ENCODE peak calls at places on chromosomes 2 and 18, in five cellular contexts. One of them, this sample, is unnamed.

GRCh38 chr18:3493501-3494244 is 43.7 kb downstream of the TGIF1 start:
- DNase-seq in H1: no peak
- DNase-seq in GM12878: no peak
- DNase-seq in K562: no peak
- DNase-seq in HepG2: no peak
- DNase-seq in this sample: no peak

GRCh38 chr2:120302301-120302700 is 43.6 kb upstream of the INHBB start:
- DNase-seq in H1: no peak
- DNase-seq in GM12878: no peak
- DNase-seq in K562: no peak
- DNase-seq in HepG2: no peak
- DNase-seq in this sample: no peak

GRCh38 chr2:155368934-155369333 is 670.4 kb downstream of the KCNJ3 start:
- DNase-seq in H1: no peak
- DNase-seq in GM12878: no peak
- DNase-seq in K562: no peak
- DNase-seq in HepG2: peak
- DNase-seq in this sample: no peak

GRCh38 chr2:31251018-31251417 is 17.1 kb downstream of the EHD3 start:
- DNase-seq in H1: no peak
- DNase-seq in GM12878: no peak
- DNase-seq in K562: no peak
- DNase-seq in HepG2: no peak
- DNase-seq in this sample: no peak

GRCh38 chr18:26702023-26702422 is 153.7 kb upstream of the KCTD1 start:
- DNase-seq in H1: no peak
- DNase-seq in GM12878: no peak
- DNase-seq in K562: no peak
- DNase-seq in HepG2: no peak
- DNase-seq in this sample: no peak

GRCh38 chr2:15993232-15993610 is 52.9 kb downstream of the MYCN start:
- DNase-seq in H1: no peak
- DNase-seq in GM12878: no peak
- DNase-seq in K562: no peak
- DNase-seq in HepG2: no peak
- DNase-seq in this sample: no peak

GRCh38 chr2:29528891-29529520 is 392.4 kb downstream of the ALK start:
- DNase-seq in H1: no peak
- DNase-seq in GM12878: no peak
- DNase-seq in K562: no peak
- DNase-seq in HepG2: no peak
- DNase-seq in this sample: no peak

GRCh38 chr2:109422071-109422757 is 191.6 kb downstream of the SEPTIN10 start:
- DNase-seq in H1: no peak
- DNase-seq in GM12878: no peak
- DNase-seq in K562: no peak
- DNase-seq in HepG2: no peak
- DNase-seq in this sample: no peak

GRCh38 chr18:78904179-78904531 is 75.5 kb upstream of the SALL3 start:
- DNase-seq in H1: no peak
- DNase-seq in GM12878: no peak
- DNase-seq in K562: no peak
- DNase-seq in HepG2: no peak
- DNase-seq in this sample: no peak

GRCh38 chr2:109210431-109211200 is 81.6 kb downstream of the SH3RF3 start:
- DNase-seq in H1: no peak
- DNase-seq in GM12878: no peak
- DNase-seq in K562: no peak
- DNase-seq in HepG2: no peak
- DNase-seq in this sample: no peak

GRCh38 chr2:120258140-120258539 is 5.5 kb downstream of the RALB start:
- DNase-seq in H1: no peak
- DNase-seq in GM12878: no peak
- DNase-seq in K562: no peak
- DNase-seq in HepG2: no peak
- DNase-seq in this sample: no peak

GRCh38 chr18:46073474-46074331 is 1.6 kb upstream of the PSTPIP2 start:
- DNase-seq in H1: no peak
- DNase-seq in GM12878: no peak
- DNase-seq in K562: peak
- DNase-seq in HepG2: peak
- DNase-seq in this sample: peak

GRCh38 chr18:59569321-59569720 is 127.9 kb downstream of the CCBE1 start:
- DNase-seq in H1: no peak
- DNase-seq in GM12878: no peak
- DNase-seq in K562: no peak
- DNase-seq in HepG2: no peak
- DNase-seq in this sample: no peak

GRCh38 chr18:45836242-45837215 is 11.1 kb downstream of the SIGLEC15 start:
- DNase-seq in H1: no peak
- DNase-seq in GM12878: no peak
- DNase-seq in K562: no peak
- DNase-seq in HepG2: no peak
- DNase-seq in this sample: no peak

GRCh38 chr2:169362346-169363026 is at the start of gene LRP2:
- DNase-seq in H1: no peak
- DNase-seq in GM12878: no peak
- DNase-seq in K562: peak
- DNase-seq in HepG2: peak
- DNase-seq in this sample: peak

GRCh38 chr2:37637122-37637875 is 34.1 kb downstream of the CDC42EP3 start:
- DNase-seq in H1: no peak
- DNase-seq in GM12878: no peak
- DNase-seq in K562: no peak
- DNase-seq in HepG2: no peak
- DNase-seq in this sample: no peak

GRCh38 chr2:67970071-67970470 is 92.7 kb downstream of the C1D start:
- DNase-seq in H1: no peak
- DNase-seq in GM12878: no peak
- DNase-seq in K562: no peak
- DNase-seq in HepG2: no peak
- DNase-seq in this sample: no peak

GRCh38 chr2:28626891-28627421 is 124.7 kb upstream of the PPP1CB start:
- DNase-seq in H1: no peak
- DNase-seq in GM12878: no peak
- DNase-seq in K562: no peak
- DNase-seq in HepG2: no peak
- DNase-seq in this sample: no peak

GRCh38 chr2:41949541-41950439 is 98.0 kb upstream of the PKDCC start:
- DNase-seq in H1: no peak
- DNase-seq in GM12878: no peak
- DNase-seq in K562: no peak
- DNase-seq in HepG2: no peak
- DNase-seq in this sample: no peak

GRCh38 chr2:120856421-120856862 is 120.8 kb downstream of the GLI2 start:
- DNase-seq in H1: no peak
- DNase-seq in GM12878: no peak
- DNase-seq in K562: peak
- DNase-seq in HepG2: no peak
- DNase-seq in this sample: peak

GRCh38 chr2:141195087-141195486 is 935.7 kb downstream of the LRP1B start:
- DNase-seq in H1: no peak
- DNase-seq in GM12878: no peak
- DNase-seq in K562: no peak
- DNase-seq in HepG2: no peak
- DNase-seq in this sample: no peak

GRCh38 chr2:63054812-63055509 is 4.3 kb downstream of the OTX1 start:
- DNase-seq in H1: no peak
- DNase-seq in GM12878: no peak
- DNase-seq in K562: no peak
- DNase-seq in HepG2: no peak
- DNase-seq in this sample: peak

GRCh38 chr18:8177330-8178016 is 431.8 kb upstream of the RAB12 start:
- DNase-seq in H1: no peak
- DNase-seq in GM12878: no peak
- DNase-seq in K562: no peak
- DNase-seq in HepG2: peak
- DNase-seq in this sample: no peak

GRCh38 chr2:126882181-126882580 is 16.5 kb upstream of the TEX51 start:
- DNase-seq in H1: no peak
- DNase-seq in GM12878: no peak
- DNase-seq in K562: no peak
- DNase-seq in HepG2: no peak
- DNase-seq in this sample: no peak

GRCh38 chr2:171410101-171410500 is 23.7 kb downstream of the METTL8 start:
- DNase-seq in H1: no peak
- DNase-seq in GM12878: no peak
- DNase-seq in K562: no peak
- DNase-seq in HepG2: no peak
- DNase-seq in this sample: no peak

GRCh38 chr18:65435529-65435928 is 315.3 kb upstream of the CDH7 start:
- DNase-seq in H1: no peak
- DNase-seq in GM12878: no peak
- DNase-seq in K562: no peak
- DNase-seq in HepG2: no peak
- DNase-seq in this sample: no peak

GRCh38 chr2:39408351-39409136 is 28.5 kb downstream of the MAP4K3 start:
- DNase-seq in H1: no peak
- DNase-seq in GM12878: peak
- DNase-seq in K562: no peak
- DNase-seq in HepG2: no peak
- DNase-seq in this sample: no peak

GRCh38 chr2:73983322-73984202 is 1.1 kb upstream of the TET3 start:
- DNase-seq in H1: no peak
- DNase-seq in GM12878: no peak
- DNase-seq in K562: no peak
- DNase-seq in HepG2: peak
- DNase-seq in this sample: peak

GRCh38 chr18:61496374-61496773 is 163.1 kb downstream of the CDH20 start:
- DNase-seq in H1: no peak
- DNase-seq in GM12878: no peak
- DNase-seq in K562: no peak
- DNase-seq in HepG2: no peak
- DNase-seq in this sample: no peak
- TF ChIP-seq SP1 in H1: no peak
- TF ChIP-seq SP1 in GM12878: no peak
- TF ChIP-seq SP1 in K562: no peak
- TF ChIP-seq SP1 in HepG2: no peak
- TF ChIP-seq SP1 in this sample: no peak

DNA sequence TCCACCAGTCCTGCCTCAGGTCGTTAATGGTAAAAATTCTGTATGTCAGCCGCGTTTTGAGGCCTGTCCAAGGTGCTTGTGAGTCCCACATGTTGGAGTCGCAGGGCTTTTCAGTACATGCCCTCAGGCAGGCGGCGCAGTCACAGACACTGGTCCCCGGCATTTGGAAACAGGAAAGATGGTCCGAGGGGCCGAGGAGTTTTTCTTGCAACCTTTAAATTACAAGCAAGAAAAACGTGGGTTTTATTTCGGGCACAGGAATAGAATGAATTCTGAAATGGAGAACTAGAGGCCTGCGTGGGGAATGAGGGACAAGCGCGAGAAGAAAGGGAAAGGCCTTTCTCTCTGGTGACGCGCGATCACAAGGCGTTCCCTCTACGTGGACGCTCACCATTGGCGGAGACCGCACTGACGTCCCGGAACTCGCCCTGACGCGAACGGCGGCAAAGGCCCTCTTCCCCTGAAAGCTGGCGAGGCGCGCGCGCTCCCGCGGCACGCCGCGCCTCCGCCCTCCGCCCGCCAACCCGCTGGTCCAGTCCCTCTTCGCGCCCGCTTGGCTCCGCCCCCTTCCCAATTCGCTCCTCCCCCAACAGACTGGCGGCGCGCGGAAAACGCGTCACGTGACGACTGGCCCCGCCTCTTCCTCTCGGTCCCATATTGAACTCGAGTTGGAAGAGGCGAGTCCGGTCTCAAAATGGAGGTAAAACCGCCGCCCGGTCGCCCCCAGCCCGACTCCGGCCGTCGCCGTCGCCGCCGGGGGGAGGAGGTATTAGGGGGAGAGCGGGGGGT is at the start of gene HNRNPA3:
- DNase-seq in H1: peak
- DNase-seq in GM12878: peak
- DNase-seq in K562: peak
- DNase-seq in HepG2: peak
- DNase-seq in this sample: peak
- TF ChIP-seq CTCF in H1: no peak
- TF ChIP-seq CTCF in GM12878: peak
- TF ChIP-seq CTCF in K562: no peak
- TF ChIP-seq CTCF in HepG2: peak
- TF ChIP-seq CTCF in this sample: no peak

GRCh38 chr2:26541401-26542193 is 63.7 kb upstream of the OTOF start:
- DNase-seq in H1: no peak
- DNase-seq in GM12878: no peak
- DNase-seq in K562: no peak
- DNase-seq in HepG2: no peak
- DNase-seq in this sample: no peak
- TF ChIP-seq CREB1 in H1: no peak
- TF ChIP-seq CREB1 in GM12878: no peak
- TF ChIP-seq CREB1 in K562: no peak
- TF ChIP-seq CREB1 in HepG2: no peak
- TF ChIP-seq CREB1 in this sample: no peak

GRCh38 chr2:128356127-128356526 is 37.5 kb upstream of the HS6ST1 start:
- DNase-seq in H1: no peak
- DNase-seq in GM12878: no peak
- DNase-seq in K562: no peak
- DNase-seq in HepG2: no peak
- DNase-seq in this sample: no peak

GRCh38 chr2:128354731-128355470 is 36.2 kb upstream of the HS6ST1 start:
- DNase-seq in H1: no peak
- DNase-seq in GM12878: no peak
- DNase-seq in K562: no peak
- DNase-seq in HepG2: no peak
- DNase-seq in this sample: no peak

GRCh38 chr2:128357561-128358370 is 39.1 kb upstream of the HS6ST1 start:
- DNase-seq in H1: no peak
- DNase-seq in GM12878: no peak
- DNase-seq in K562: no peak
- DNase-seq in HepG2: no peak
- DNase-seq in this sample: no peak

GRCh38 chr2:128350736-128351135 is 32.1 kb upstream of the HS6ST1 start:
- DNase-seq in H1: no peak
- DNase-seq in GM12878: no peak
- DNase-seq in K562: no peak
- DNase-seq in HepG2: no peak
- DNase-seq in this sample: no peak

GRCh38 chr2:128354161-128354560 is 35.5 kb upstream of the HS6ST1 start:
- DNase-seq in H1: no peak
- DNase-seq in GM12878: no peak
- DNase-seq in K562: no peak
- DNase-seq in HepG2: no peak
- DNase-seq in this sample: no peak
- TF ChIP-seq SP1 in H1: no peak
- TF ChIP-seq SP1 in GM12878: no peak
- TF ChIP-seq SP1 in K562: no peak
- TF ChIP-seq SP1 in HepG2: no peak
- TF ChIP-seq SP1 in this sample: no peak

GRCh38 chr2:66772618-66773017 is 337.7 kb downstream of the MEIS1 start:
- DNase-seq in H1: no peak
- DNase-seq in GM12878: no peak
- DNase-seq in K562: no peak
- DNase-seq in HepG2: no peak
- DNase-seq in this sample: no peak
- TF ChIP-seq CTCF in H1: peak
- TF ChIP-seq CTCF in GM12878: no peak
- TF ChIP-seq CTCF in K562: no peak
- TF ChIP-seq CTCF in HepG2: peak
- TF ChIP-seq CTCF in this sample: no peak